ENCODE peak calls at places on chromosomes 11 and 22, in seven cellular contexts. I is H54, Z is A549, T is lower leg skin, D is HCT116, W is ovary, X is IMR-90. N is an unnamed sample.

GRCh38 chr11:131888230-131888826 is 517.9 kb downstream of the NTM start:
- DNase-seq in I (no peak), Z (no peak), T (no peak), D (no peak), W (no peak), X (peak), N (no peak)

GRCh38 chr11:122706261-122706660 is 50.7 kb downstream of the UBASH3B start:
- DNase-seq in I (no peak), Z (peak), T (no peak), D (no peak), W (no peak), X (peak), N (no peak)

GRCh38 chr11:95149659-95150294 is 60.1 kb downstream of the ENDOD1 start:
- DNase-seq in I (peak), Z (no peak), T (peak), D (peak), W (no peak), X (no peak), N (peak)

GRCh38 chr11:65653229-65654225 is 9.2 kb downstream of the RELA start:
- DNase-seq in I (no peak), Z (no peak), T (peak), D (no peak), W (peak), X (no peak), N (no peak)

GRCh38 chr22:44091021-44091721 is 67.1 kb downstream of the PARVB start:
- DNase-seq in I (no peak), Z (peak), T (no peak), D (peak), W (no peak), X (no peak), N (peak)

GRCh38 chr11:124748481-124749338 is 3.3 kb downstream of the VSIG2 start:
- DNase-seq in I (peak), Z (no peak), T (no peak), D (no peak), W (no peak), X (peak), N (no peak)

GRCh38 chr11:20066013-20066782 is 94.1 kb downstream of the DBX1 start:
- DNase-seq in I (no peak), Z (no peak), T (no peak), D (no peak), W (no peak), X (no peak), N (no peak)

GRCh38 chr11:12674936-12675696 is 895 bp downstream of the TEAD1 start:
- DNase-seq in I (no peak), Z (no peak), T (peak), D (no peak), W (peak), X (no peak), N (peak)

GRCh38 chr11:44088377-44088776 is 7.1 kb upstream of the EXT2 start:
- DNase-seq in I (no peak), Z (no peak), T (no peak), D (no peak), W (no peak), X (no peak), N (no peak)
- TF ChIP-seq POLR2A in I (no peak), Z (no peak), T (no peak), D (no peak), W (no peak), X (no peak), N (no peak)

GRCh38 chr11:1260023-1260501 is 37.2 kb downstream of the MUC5B start:
- DNase-seq in I (peak), Z (peak), T (no peak), D (peak), W (no peak), X (no peak), N (peak)

GRCh38 chr11:1260620-1261019 is 37.8 kb downstream of the MUC5B start:
- DNase-seq in I (no peak), Z (no peak), T (no peak), D (no peak), W (peak), X (no peak), N (no peak)

GRCh38 chr11:1261241-1262071 is 38.6 kb downstream of the MUC5B start:
- DNase-seq in I (no peak), Z (no peak), T (no peak), D (no peak), W (no peak), X (no peak), N (no peak)

GRCh38 chr11:1263036-1263435 is 40.2 kb downstream of the MUC5B start:
- DNase-seq in I (no peak), Z (no peak), T (no peak), D (no peak), W (no peak), X (no peak), N (no peak)

GRCh38 chr11:1262172-1263006 is 39.5 kb downstream of the MUC5B start:
- DNase-seq in I (peak), Z (peak), T (peak), D (peak), W (peak), X (peak), N (peak)
- TF ChIP-seq POLR2A in I (peak), Z (peak), T (no peak), D (peak), W (peak), X (peak), N (peak)

GRCh38 chr11:63919267-63920125 is 2.5 kb upstream of the RCOR2 start:
- DNase-seq in I (no peak), Z (no peak), T (no peak), D (no peak), W (no peak), X (no peak), N (no peak)

GRCh38 chr11:63916837-63917684 is at the start of gene RCOR2:
- DNase-seq in I (peak), Z (peak), T (peak), D (no peak), W (peak), X (peak), N (peak)

GRCh38 chr11:63915961-63916836 is 765 bp downstream of the RCOR2 start:
- DNase-seq in I (no peak), Z (peak), T (peak), D (no peak), W (peak), X (no peak), N (peak)

GRCh38 chr11:63918576-63919171 is 1.7 kb upstream of the RCOR2 start:
- DNase-seq in I (no peak), Z (no peak), T (no peak), D (no peak), W (no peak), X (no peak), N (no peak)

DNA sequence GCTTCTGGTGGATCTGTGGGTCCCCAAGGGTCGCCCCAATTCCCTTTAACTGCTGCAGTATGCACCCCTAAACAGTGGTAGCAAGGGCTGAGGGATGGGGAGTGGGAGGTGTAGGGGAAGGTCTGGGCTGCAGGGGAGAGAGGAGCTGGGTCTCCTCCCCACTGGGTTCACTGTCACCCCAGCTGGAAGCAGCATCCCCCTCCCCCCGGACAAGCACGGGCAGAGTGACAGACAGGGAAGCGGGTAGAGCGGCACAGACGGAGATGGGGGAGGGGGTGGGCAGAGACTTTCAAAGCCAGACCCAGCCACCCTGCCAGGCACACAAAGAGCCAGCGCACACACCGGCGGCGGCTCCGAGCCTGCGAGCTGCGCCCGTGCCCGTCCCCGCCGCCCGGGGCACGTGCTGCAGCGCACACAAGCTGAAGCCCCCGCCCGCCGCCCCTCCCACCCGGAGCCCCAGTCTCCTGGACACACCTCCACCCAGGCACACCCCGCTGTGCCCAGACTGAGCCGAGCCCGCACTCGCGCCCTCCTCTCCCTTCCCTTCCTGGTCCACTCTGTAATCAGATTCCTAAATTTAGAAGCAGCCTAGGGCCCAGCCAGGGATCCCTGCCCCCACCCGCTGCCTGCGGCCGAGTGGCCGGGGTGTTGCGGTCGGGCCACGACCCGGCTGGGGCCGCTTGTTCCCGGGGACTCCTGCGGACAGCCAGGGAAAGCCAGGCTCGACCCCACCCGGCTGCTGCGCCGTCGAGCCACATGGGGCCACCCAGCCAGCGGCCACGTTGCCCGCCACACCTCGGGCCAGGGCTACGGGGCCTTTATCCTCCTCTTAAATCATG is 940 bp upstream of the RCOR2 start:
- DNase-seq in I (peak), Z (peak), T (no peak), D (peak), W (peak), X (no peak), N (peak)
- TF ChIP-seq POLR2A in I (no peak), Z (no peak), T (no peak), D (no peak), W (no peak), X (no peak), N (no peak)

DNA sequence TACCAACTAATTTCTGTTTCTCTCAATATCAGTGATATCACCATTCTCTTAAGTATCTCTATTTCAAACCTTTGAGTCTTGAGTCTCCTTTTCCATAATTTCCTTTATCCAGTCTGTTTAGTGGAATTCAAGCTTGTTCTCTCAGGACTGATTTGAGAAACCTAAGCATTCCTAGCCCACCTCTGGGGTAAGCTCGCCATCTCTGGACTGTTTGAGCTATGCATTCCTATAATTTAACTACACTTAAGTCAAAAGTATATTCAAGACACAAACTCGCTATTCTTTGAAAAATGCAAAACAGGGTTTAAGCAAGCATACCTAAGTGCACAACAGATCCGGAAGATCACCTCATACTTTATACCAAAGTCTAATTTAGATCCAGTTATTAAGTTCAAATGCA is 2.1 kb upstream of the DLAT start:
- DNase-seq in I (no peak), Z (peak), T (no peak), D (no peak), W (no peak), X (no peak), N (no peak)
- TF ChIP-seq POLR2A in I (no peak), Z (no peak), T (no peak), D (no peak), W (no peak), X (no peak), N (no peak)

DNA sequence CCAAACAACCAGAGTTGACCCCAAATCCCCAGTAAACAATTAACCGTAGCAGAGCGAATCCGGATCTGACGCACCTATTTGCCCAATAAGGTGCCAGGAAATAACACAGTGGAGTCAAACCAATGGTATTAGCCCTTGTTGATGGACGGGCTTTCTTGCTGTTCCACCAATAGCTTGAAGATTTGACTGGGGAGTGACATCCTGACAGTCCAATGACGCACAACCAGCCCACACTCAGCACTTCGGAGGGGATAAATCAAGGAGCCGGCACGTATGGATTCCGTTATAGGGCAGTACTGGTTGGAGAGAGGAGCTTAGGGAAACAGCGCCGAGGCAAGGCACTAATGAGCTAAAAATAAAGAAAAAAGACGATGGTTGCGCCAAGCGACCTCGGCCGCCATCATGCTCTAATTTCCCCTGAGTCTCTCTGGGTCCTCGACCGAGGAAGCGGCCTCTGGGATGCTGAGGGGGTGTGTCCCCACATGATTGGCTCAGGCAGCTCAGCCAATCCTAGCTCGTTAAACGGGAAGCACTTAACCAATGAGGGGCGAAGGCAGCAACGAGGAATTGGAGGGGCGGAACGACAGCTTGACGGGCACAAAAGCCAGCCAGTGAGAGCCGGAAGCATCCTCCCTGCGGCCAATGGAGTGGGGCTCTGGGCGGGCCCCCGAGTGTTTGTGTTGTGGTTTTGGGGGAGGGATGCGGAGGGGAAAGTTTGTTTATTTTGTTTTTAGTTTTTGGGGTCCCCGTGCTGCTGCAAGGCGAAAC is 49.5 kb downstream of the FAM83F start:
- DNase-seq in I (peak), Z (peak), T (peak), D (peak), W (peak), X (peak), N (peak)
- TF ChIP-seq POLR2A in I (peak), Z (peak), T (no peak), D (no peak), W (peak), X (peak), N (peak)

GRCh38 chr11:45843158-45843924 is 3.9 kb upstream of the CRY2 start:
- DNase-seq in I (peak), Z (peak), T (peak), D (peak), W (peak), X (peak), N (peak)
- TF ChIP-seq POLR2A in I (no peak), Z (no peak), T (no peak), D (no peak), W (peak), X (no peak), N (no peak)

DNA sequence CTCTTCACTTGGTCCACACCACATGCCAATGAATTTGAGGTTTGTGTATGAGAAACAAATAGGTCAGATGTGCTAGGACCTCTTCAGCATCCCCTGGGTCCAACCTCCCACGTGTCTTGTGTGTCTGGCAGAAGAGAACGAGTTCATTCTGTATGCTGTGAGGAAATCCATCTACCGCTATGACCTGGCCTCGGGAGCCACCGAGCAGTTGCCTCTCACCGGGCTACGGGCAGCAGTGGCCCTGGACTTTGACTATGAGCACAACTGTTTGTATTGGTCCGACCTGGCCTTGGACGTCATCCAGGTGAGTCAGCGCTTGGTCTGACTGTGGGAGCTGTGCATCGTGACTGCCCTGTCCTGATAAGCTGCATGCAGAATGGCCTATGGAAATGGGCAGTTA is 101.0 kb upstream of the SORL1-AS1 start:
- DNase-seq in I (no peak), Z (peak), T (no peak), D (peak), W (no peak), X (peak), N (no peak)
- TF ChIP-seq POLR2A in I (no peak), Z (no peak), T (no peak), D (no peak), W (no peak), X (no peak), N (no peak)

N was measured in erythroblast.